ENCODE peak calls at places on chromosomes 4 and X, in ten cellular contexts. X is GM23248, M is OCI-LY7, U is PC-9, Z is HepG2, F is HCT116, Y is endothelial cell of umbilical vein, K is fibroblast of lung, G is neural progenitor cell, W is MM.1S. R is an unnamed sample. For H4K20me1, the result is how much of the 10 kb centered on the place peaks cover.

GRCh38 chr4:77002321-77002720 is 52.8 kb downstream of the SEPTIN11 start:
- DNase-seq in X (no peak), M (no peak), U (no peak), Z (no peak), F (no peak), Y (peak), K (peak), G (no peak), W (no peak), R (no peak)

GRCh38 chr4:77172336-77172735 is 15.3 kb downstream of the CCNG2 start:
- DNase-seq in X (peak), M (no peak), U (peak), Z (no peak), F (no peak), Y (no peak), K (peak), G (no peak), W (no peak), R (peak)

GRCh38 chrX:124086411-124086810 is 124.9 kb downstream of the STAG2 start:
- DNase-seq in X (no peak), M (no peak), U (no peak), Z (no peak), F (no peak), Y (no peak), K (no peak), G (no peak), W (peak), R (no peak)

GRCh38 chrX:66633541-66633940 is 5.3 kb downstream of the EDA2R start:
- DNase-seq in X (peak), M (no peak), U (no peak), Z (no peak), F (no peak), Y (no peak), K (peak), G (no peak), W (no peak), R (peak)

GRCh38 chr4:94375364-94375763 is 32.7 kb upstream of the HPGDS start:
- DNase-seq in X (no peak), M (no peak), U (no peak), Z (no peak), F (no peak), Y (no peak), K (no peak), G (no peak), W (no peak), R (no peak)

GRCh38 chr4:137510866-137511265 is 21.4 kb downstream of the PCDH18 start:
- DNase-seq in X (peak), M (no peak), U (peak), Z (no peak), F (peak), Y (peak), K (peak), G (no peak), W (no peak), R (peak)

GRCh38 chrX:48904180-48904579 is 6.5 kb downstream of the PQBP1 start:
- DNase-seq in X (no peak), M (no peak), U (no peak), Z (no peak), F (no peak), Y (no peak), K (no peak), G (no peak), W (no peak), R (no peak)

GRCh38 chrX:124641737-124642491 is 295.6 kb downstream of the SH2D1A start:
- DNase-seq in X (no peak), M (peak), U (no peak), Z (no peak), F (no peak), Y (no peak), K (no peak), G (no peak), W (no peak), R (no peak)

GRCh38 chr4:88843067-88843723 is 145.6 kb upstream of the NAP1L5 start:
- DNase-seq in X (peak), M (no peak), U (no peak), Z (no peak), F (no peak), Y (peak), K (no peak), G (no peak), W (no peak), R (no peak)

GRCh38 chr4:185833055-185833598 is 21.1 kb upstream of the SORBS2 start:
- DNase-seq in X (no peak), M (no peak), U (no peak), Z (peak), F (no peak), Y (peak), K (peak), G (peak), W (no peak), R (peak)

GRCh38 chrX:42097491-42097890 is 174.1 kb upstream of the CASK start:
- DNase-seq in X (no peak), M (no peak), U (no peak), Z (no peak), F (no peak), Y (no peak), K (no peak), G (no peak), W (no peak), R (no peak)

GRCh38 chrX:114619874-114620273 is 36.0 kb downstream of the HTR2C start:
- DNase-seq in X (peak), M (no peak), U (no peak), Z (no peak), F (no peak), Y (peak), K (no peak), G (no peak), W (no peak), R (no peak)

GRCh38 chr4:8534129-8534528 is 46.1 kb upstream of the GPR78 start:
- DNase-seq in X (no peak), M (no peak), U (peak), Z (no peak), F (peak), Y (peak), K (peak), G (no peak), W (peak), R (peak)

GRCh38 chr4:154076921-154077320 is 288.0 kb upstream of the SFRP2 start:
- DNase-seq in X (peak), M (no peak), U (no peak), Z (no peak), F (no peak), Y (no peak), K (no peak), G (no peak), W (no peak), R (peak)

GRCh38 chrX:23854945-23855344 is 52.8 kb downstream of the APOO start:
- DNase-seq in X (peak), M (no peak), U (no peak), Z (no peak), F (no peak), Y (no peak), K (no peak), G (no peak), W (no peak), R (no peak)

GRCh38 chrX:13691845-13692334 is 3.0 kb downstream of the RAB9A start:
- DNase-seq in X (no peak), M (peak), U (no peak), Z (peak), F (no peak), Y (no peak), K (peak), G (no peak), W (no peak), R (no peak)

GRCh38 chrX:31132803-31133202 is 61.0 kb upstream of the FTHL17 start:
- DNase-seq in X (no peak), M (no peak), U (no peak), Z (no peak), F (no peak), Y (no peak), K (no peak), G (peak), W (no peak), R (no peak)

GRCh38 chr4:43456383-43456782 is 563.9 kb downstream of the GRXCR1 start:
- DNase-seq in X (peak), M (no peak), U (no peak), Z (no peak), F (no peak), Y (peak), K (peak), G (no peak), W (no peak), R (peak)

GRCh38 chrX:24387724-24388123 is 27.3 kb downstream of the SUPT20HL1 start:
- DNase-seq in X (no peak), M (no peak), U (no peak), Z (no peak), F (no peak), Y (no peak), K (no peak), G (no peak), W (no peak), R (no peak)

GRCh38 chr4:159926871-159927270 is 824.0 kb downstream of the RAPGEF2 start:
- DNase-seq in X (no peak), M (no peak), U (no peak), Z (no peak), F (peak), Y (no peak), K (peak), G (no peak), W (no peak), R (peak)

GRCh38 chrX:17007134-17007768 is 60.8 kb downstream of the REPS2 start:
- DNase-seq in X (peak), M (peak), U (no peak), Z (peak), F (no peak), Y (peak), K (peak), G (peak), W (no peak), R (peak)

GRCh38 chr4:145887241-145887964 is 51.2 kb downstream of the ZNF827 start:
- DNase-seq in X (peak), M (peak), U (no peak), Z (no peak), F (no peak), Y (peak), K (peak), G (no peak), W (no peak), R (no peak)

GRCh38 chr4:8581094-8581861 is 1.1 kb downstream of the GPR78 start:
- DNase-seq in X (no peak), M (no peak), U (no peak), Z (no peak), F (no peak), Y (no peak), K (no peak), G (no peak), W (no peak), R (no peak)

GRCh38 chrX:56963377-56963776 is 32.0 kb downstream of the SPIN3 start:
- DNase-seq in X (no peak), M (no peak), U (no peak), Z (no peak), F (no peak), Y (no peak), K (no peak), G (no peak), W (peak), R (no peak)

GRCh38 chr4:5341151-5341925 is 290.1 kb downstream of the STK32B start:
- DNase-seq in X (no peak), M (no peak), U (no peak), Z (no peak), F (no peak), Y (no peak), K (peak), G (no peak), W (no peak), R (no peak)

DNA sequence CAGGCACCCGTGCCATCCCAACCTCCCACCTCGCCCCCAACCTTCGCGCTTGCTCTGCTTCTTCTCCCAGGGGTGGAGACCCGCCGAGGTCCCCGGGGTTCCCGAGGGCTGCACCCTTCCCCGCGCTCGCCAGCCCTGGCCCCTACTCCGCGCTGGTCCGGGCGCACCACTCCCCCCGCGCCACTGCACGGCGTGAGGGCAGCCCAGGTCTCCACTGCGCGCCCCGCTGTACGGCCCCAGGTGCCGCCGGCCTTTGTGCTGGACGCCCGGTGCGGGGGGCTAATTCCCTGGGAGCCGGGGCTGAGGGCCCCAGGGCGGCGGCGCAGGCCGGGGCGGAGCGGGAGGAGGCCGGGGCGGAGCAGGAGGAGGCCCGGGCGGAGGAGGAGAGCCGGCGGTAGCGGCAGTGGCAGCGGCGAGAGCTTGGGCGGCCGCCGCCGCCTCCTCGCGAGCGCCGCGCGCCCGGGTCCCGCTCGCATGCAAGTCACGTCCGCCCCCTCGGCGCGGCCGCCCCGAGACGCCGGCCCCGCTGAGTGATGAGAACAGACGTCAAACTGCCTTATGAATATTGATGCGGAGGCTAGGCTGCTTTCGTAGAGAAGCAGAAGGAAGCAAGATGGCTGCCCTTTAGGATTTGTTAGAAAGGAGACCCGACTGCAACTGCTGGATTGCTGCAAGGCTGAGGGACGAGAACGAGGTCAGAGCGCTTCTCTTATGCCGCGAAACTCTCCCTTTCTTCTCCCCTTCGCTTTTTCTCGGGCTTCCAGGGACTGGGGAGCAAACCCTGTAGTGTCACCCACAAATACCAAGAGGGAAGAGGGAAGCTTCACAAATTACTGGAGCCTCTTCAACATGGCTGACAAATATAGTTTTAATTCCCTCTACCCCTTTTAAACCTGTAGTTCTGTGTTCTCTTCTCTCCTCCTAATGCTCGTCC is at the start of gene TET2:
- DNase-seq in X (peak), M (peak), U (peak), Z (peak), F (peak), Y (peak), K (peak), G (peak), W (peak), R (peak)
- H4K20me1 ChIP-seq in X (under half), M (under half), U (under half), Z (under half), F (under half), Y (under half), K (under half), G (under half), W (under half), R (under half)

GRCh38 chr4:78800965-78801364 is 24.8 kb downstream of the BMP2K start:
- DNase-seq in X (no peak), M (no peak), U (no peak), Z (no peak), F (no peak), Y (no peak), K (no peak), G (no peak), W (no peak), R (no peak)
- H4K20me1 ChIP-seq in X (under half), M (under half), U (under half), Z (under half), F (under half), Y (under half), K (under half), G (under half), W (under half), R (under half)

DNA sequence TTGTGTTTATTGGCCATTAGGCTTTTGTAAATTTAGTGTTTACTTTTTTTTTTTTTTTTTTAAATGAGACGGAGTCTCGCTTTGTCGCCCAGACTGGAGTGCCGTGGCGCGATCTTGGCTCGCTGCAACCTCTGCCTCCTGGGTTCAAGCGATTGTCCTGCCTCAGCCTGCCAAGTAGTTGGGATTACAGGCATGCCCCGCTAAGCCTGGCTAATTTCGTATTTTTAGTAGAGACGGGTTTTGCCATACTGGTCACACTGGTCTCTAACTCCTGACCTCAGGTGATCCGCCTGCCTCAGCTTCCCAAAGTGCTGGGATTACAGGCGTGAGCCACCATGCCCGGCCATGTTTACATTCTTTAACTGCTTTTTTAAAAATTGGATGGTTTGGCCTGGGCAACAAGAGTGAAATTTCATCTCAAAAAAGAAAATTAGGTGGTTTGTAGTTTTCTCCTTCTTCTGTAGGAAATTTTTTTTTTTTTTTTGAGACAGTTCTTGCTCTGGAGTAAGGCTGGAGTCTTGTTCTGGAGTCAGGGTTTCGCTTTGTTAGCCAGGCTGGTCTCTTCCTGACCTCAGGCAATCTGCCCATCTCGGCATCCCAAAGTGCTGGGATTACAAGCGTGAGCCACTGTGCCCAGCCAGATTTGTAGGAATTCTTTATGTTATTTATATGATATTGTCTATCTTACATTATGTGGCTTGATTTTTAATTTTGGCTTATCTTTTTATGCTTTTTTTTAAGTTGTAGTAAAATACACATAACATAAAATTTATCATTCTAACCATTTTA is 15.1 kb downstream of the UBE2K start:
- DNase-seq in X (no peak), M (no peak), U (no peak), Z (no peak), F (no peak), Y (no peak), K (no peak), G (no peak), W (no peak), R (no peak)
- H4K20me1 ChIP-seq in X (under half), M (under half), U (half or more), Z (under half), F (under half), Y (under half), K (under half), G (half or more), W (under half), R (under half)

DNA sequence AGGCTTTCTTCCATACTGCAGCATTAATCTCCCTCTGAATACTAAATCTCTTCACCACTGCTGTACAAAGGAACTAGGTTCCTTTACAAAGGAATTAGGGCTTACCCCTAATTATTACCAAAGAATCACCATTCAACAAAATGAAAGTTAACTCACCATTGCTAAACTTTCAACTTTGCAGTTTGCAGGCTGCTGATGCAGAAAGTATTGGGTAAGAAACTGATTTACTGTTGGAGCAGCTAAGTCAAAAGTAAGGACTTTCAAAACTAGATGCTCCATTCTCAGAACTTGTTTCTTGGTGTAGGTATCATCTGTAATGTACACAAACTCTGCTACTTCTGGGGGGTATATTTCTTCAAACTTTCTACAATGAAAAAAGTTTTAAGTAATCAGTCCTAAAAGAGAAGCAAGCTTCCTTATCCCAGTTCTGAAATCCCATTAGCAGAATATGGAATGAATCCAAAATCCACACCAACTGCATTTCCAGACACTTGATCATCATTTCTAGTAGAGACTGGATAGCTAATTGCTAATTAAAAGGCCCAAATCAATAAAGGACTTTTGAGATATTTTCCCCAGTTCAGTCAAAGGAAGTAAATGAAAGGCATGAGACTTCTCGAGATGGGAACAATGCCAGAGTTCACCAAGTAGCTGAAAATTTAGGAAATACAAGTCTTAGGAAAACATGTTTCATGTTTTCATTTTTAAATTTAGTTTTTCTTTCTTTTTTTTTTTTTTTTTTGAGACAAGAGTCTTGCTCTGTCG is 4.3 kb downstream of the CCNA2 start:
- DNase-seq in X (peak), M (no peak), U (no peak), Z (no peak), F (no peak), Y (peak), K (peak), G (no peak), W (no peak), R (no peak)
- H4K20me1 ChIP-seq in X (under half), M (half or more), U (under half), Z (under half), F (under half), Y (under half), K (under half), G (under half), W (under half), R (under half)

GRCh38 chrX:115624916-115625315 is 63.9 kb downstream of the PLS3 start:
- DNase-seq in X (peak), M (no peak), U (no peak), Z (no peak), F (no peak), Y (no peak), K (no peak), G (no peak), W (no peak), R (peak)
- H4K20me1 ChIP-seq in X (under half), M (under half), U (under half), Z (under half), F (under half), Y (under half), K (under half), G (under half), W (under half), R (under half)

GRCh38 chr4:26375589-26375988 is 54.8 kb downstream of the RBPJ start:
- DNase-seq in X (no peak), M (no peak), U (no peak), Z (no peak), F (no peak), Y (no peak), K (no peak), G (no peak), W (no peak), R (no peak)

GRCh38 chr4:26379837-26380236 is 59.0 kb downstream of the RBPJ start:
- DNase-seq in X (no peak), M (no peak), U (no peak), Z (no peak), F (no peak), Y (no peak), K (no peak), G (no peak), W (peak), R (no peak)

GRCh38 chr4:26380740-26381139 is 59.9 kb downstream of the RBPJ start:
- DNase-seq in X (no peak), M (no peak), U (no peak), Z (no peak), F (no peak), Y (no peak), K (no peak), G (no peak), W (no peak), R (no peak)

GRCh38 chr4:26372525-26373172 is 51.8 kb downstream of the RBPJ start:
- DNase-seq in X (peak), M (peak), U (peak), Z (peak), F (no peak), Y (peak), K (peak), G (peak), W (peak), R (peak)

GRCh38 chr4:26377352-26378311 is 56.8 kb downstream of the RBPJ start:
- DNase-seq in X (no peak), M (no peak), U (no peak), Z (no peak), F (no peak), Y (no peak), K (peak), G (no peak), W (peak), R (no peak)
- H4K20me1 ChIP-seq in X (under half), M (under half), U (under half), Z (under half), F (under half), Y (under half), K (under half), G (half or more), W (under half), R (under half)

GRCh38 chr4:61739899-61740298 is 539.8 kb downstream of the ADGRL3 start:
- DNase-seq in X (no peak), M (no peak), U (no peak), Z (no peak), F (no peak), Y (no peak), K (no peak), G (no peak), W (no peak), R (no peak)
- H4K20me1 ChIP-seq in X (under half), M (under half), U (under half), Z (under half), F (under half), Y (under half), K (under half), G (under half), W (under half), R (under half)

DNA sequence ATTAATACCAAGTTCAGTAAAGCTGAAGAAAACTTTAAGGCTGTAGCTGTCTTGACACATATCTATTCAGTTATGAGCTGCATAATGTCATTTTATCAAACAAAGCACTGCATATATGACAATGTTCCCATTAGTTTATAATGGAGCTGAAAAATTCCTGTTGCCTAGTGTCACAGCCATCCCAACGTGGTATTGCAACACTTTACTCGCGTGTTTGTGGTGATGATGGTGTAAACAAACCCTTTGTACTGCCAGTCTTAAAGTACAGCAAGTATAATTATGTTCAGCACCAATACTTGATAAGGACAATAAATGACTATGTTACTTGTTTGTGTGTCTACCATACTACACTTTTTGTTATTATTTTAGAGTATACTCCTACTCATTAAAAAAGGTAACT is 1415.6 kb upstream of the PCDH7 start:
- DNase-seq in X (peak), M (no peak), U (no peak), Z (no peak), F (no peak), Y (no peak), K (no peak), G (no peak), W (no peak), R (no peak)
- H4K20me1 ChIP-seq in X (under half), M (under half), U (under half), Z (under half), F (under half), Y (under half), K (under half), G (under half), W (under half), R (under half)

R was measured in mammary epithelial cell.